ENCODE peak calls at places on chromosomes 16 and 17, in five cellular contexts. Q, M, H, F and R are unnamed samples.
A peak's percentile ranks its signal among the peaks of the same experiment; 100 is the strongest.

GRCh38 chr17:66661411-66661843 is 173.5 kb upstream of the CACNG5 start:
- DNase-seq in H (peak; percentile 82), M (peak; percentile 56), F (no peak), Q (no peak), R (peak; percentile 81)

GRCh38 chr17:76039121-76039520 is 12.0 kb upstream of the EVPL start:
- DNase-seq in M (no peak), H (no peak), Q (no peak), F (no peak), R (no peak)

GRCh38 chr17:77449908-77450741 is 309.4 kb downstream of the SEC14L1 start:
- DNase-seq in F (no peak), M (peak; percentile 76), H (no peak), Q (no peak), R (no peak)

GRCh38 chr16:367333-367903 is 2.9 kb downstream of the MRPL28 start:
- DNase-seq in M (peak; percentile 46), Q (no peak), F (peak; percentile 83), H (no peak), R (no peak)

GRCh38 chr16:79128706-79129105 is 471.8 kb downstream of the MAF start:
- DNase-seq in Q (no peak), H (no peak), F (no peak), M (no peak), R (no peak)

GRCh38 chr16:81403601-81404391 is 40.8 kb upstream of the CMIP start:
- DNase-seq in Q (peak; percentile 80), F (peak; percentile 93), M (peak; percentile 89), H (peak; percentile 94), R (peak; percentile 34)

GRCh38 chr17:62916684-62917571 is 49.1 kb upstream of the TANC2 start:
- DNase-seq in F (peak; percentile 17), M (no peak), Q (no peak), H (no peak), R (no peak)

GRCh38 chr17:39122982-39123381 is 28.5 kb downstream of the PLXDC1 start:
- DNase-seq in Q (no peak), M (no peak), H (no peak), F (no peak), R (no peak)

GRCh38 chr17:64174686-64175456 is 44.9 kb upstream of the ERN1 start:
- DNase-seq in M (no peak), Q (no peak), F (no peak), H (no peak), R (no peak)

GRCh38 chr17:14297161-14297851 is 3.6 kb upstream of the HS3ST3B1 start:
- DNase-seq in H (no peak), M (peak; percentile 67), F (peak; percentile 92), Q (no peak), R (no peak)
- TF ChIP-seq CTCF in H (no peak), M (peak; percentile 17), F (peak; percentile 70), Q (no peak), R (peak; percentile 59)

GRCh38 chr16:62077998-62078397 is 41.8 kb upstream of the CDH8 start:
- DNase-seq in M (no peak), F (no peak), Q (no peak), H (no peak), R (no peak)
- TF ChIP-seq CTCF in M (no peak), F (peak; percentile 45), Q (no peak), H (no peak), R (peak; percentile 39)

GRCh38 chr17:42929497-42929844 is 28.9 kb downstream of the G6PC1 start:
- DNase-seq in M (no peak), Q (no peak), F (no peak), H (no peak), R (no peak)
- TF ChIP-seq CTCF in M (no peak), Q (no peak), F (no peak), H (peak; percentile 3), R (no peak)

DNA sequence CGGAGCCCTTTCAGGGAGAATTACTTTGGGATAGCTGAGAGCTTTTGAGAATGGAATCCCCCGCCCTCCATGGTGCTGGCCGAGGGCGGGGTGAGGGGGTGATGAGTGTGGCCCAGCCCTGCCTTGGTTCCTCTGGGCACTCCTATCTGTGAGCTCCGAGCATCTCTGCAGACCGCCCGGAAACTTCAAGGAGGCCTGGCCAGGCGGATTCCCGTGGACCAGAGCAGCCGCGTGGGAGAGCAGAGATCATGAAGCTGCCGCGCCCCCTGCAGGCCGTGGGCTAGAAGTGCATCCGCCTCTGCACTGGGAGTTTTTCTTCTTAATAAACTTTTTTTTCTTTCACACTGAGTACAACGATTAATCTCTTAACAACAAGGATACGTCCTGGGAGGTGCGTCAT is 392.9 kb upstream of the EEF2KMT start:
- DNase-seq in Q (no peak), H (peak; percentile 13), M (no peak), F (no peak), R (no peak)
- TF ChIP-seq CTCF in Q (no peak), H (peak; percentile 78), M (peak; percentile 25), F (no peak), R (peak; percentile 81)

DNA sequence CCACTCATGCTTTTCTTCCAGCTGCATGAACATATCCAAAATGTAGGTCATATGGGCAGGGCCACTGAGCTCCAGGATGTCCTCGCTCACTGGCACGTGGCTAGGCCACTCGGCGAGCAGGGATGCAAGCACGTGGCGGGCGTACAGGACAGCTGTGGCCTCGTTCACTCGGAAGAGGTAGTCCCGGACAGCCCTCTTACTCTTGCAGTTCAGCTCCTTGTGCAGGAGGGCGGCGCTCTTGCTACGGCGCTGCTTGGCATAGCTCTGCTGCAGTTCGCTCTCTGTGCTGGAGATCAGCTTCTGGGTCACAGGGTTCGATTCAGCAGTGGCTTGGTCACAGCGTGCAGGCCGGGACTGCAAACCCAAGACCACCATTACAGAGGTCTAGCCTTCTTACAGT is 53.1 kb upstream of the ATP2A3 start:
- DNase-seq in H (no peak), M (no peak), F (no peak), Q (no peak), R (no peak)
- TF ChIP-seq CTCF in H (peak; percentile 56), M (no peak), F (peak; percentile 14), Q (no peak), R (peak; percentile 7)

DNA sequence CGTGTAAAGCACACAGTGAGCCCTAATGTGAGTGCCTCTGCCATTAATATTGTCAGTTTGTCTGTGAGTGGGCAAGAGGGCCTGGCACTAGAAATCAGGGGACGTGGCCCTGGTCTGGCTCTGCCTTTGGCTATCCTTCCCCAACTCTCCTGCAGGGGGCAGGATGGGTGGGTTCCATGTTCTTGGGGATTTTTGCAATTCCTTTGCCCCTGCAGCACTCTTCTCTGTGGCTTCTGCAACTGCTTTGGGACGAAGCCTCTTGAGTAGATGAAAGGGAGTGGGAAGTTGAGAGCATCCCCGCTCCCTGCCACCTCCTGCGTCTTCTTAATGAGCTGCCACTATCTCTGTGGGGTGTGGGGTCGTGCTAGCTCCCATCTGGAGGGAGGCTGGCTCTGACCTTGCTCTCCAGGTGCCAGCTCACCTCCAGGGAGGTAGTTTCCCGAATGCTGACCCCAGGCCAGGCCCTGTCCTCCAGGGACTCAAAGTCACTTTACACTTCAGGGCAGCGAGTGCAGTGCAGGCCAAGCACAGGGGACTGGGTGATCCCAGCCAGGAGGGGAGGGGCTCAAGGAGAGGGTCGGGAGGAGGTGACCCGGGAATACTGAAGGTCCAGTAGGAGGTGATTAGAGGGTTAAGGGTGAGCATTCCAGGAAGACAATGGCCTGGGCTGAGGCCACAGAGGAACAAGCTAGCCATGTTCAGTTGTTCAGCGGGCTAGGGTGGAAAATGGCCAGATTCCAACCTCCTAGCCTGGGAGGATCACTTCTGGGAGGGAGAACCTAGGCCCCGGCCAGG is 121.0 kb upstream of the NLRP1 start:
- DNase-seq in Q (peak; percentile 38), F (peak; percentile 73), H (no peak), M (no peak), R (no peak)
- TF ChIP-seq CTCF in Q (no peak), F (peak; percentile 43), H (peak; percentile 49), M (no peak), R (peak; percentile 31)